ENCODE peak calls at places on chromosomes 7 and 10, in six cellular contexts. N, W, Z, J, T and U are unnamed samples.

GRCh38 chr10:128865398-128865797 is 601.6 kb upstream of the MGMT start:
- DNase-seq in N (no peak), W (no peak), Z (no peak), J (no peak), T (no peak), U (no peak)

GRCh38 chr7:229184-229964 is 37.0 kb downstream of the FAM20C start:
- DNase-seq in W (no peak), T (no peak), J (peak), Z (no peak), N (no peak), U (no peak)

GRCh38 chr10:115539142-115539762 is 446.1 kb downstream of the ATRNL1 start:
- DNase-seq in W (no peak), J (no peak), Z (no peak), N (no peak), T (no peak), U (no peak)

GRCh38 chr10:71451754-71452153 is 55.0 kb downstream of the CDH23 start:
- DNase-seq in N (no peak), T (no peak), J (no peak), Z (no peak), W (no peak), U (no peak)

GRCh38 chr7:39616138-39616537 is 7.2 kb upstream of the RALA start:
- DNase-seq in N (no peak), W (no peak), Z (no peak), T (no peak), J (no peak), U (no peak)

GRCh38 chr10:115969591-115969990 is 303.4 kb downstream of the GFRA1 start:
- DNase-seq in Z (no peak), J (no peak), T (no peak), W (no peak), N (no peak), U (no peak)

GRCh38 chr10:94439275-94439861 is 37.0 kb downstream of the TBC1D12 start:
- DNase-seq in W (no peak), J (no peak), Z (no peak), T (no peak), N (no peak), U (no peak)

GRCh38 chr7:81725496-81726117 is 44.2 kb downstream of the HGF start:
- DNase-seq in T (no peak), Z (no peak), W (peak), N (no peak), J (peak), U (no peak)

GRCh38 chr10:4234661-4235060 is 449.7 kb upstream of the KLF6 start:
- DNase-seq in J (no peak), Z (no peak), T (no peak), N (no peak), W (no peak), U (no peak)

GRCh38 chr7:42858570-42858969 is 53.3 kb downstream of the C7orf25 start:
- DNase-seq in T (no peak), Z (no peak), J (no peak), N (no peak), W (no peak), U (no peak)

GRCh38 chr7:81719865-81720264 is 50.0 kb downstream of the HGF start:
- DNase-seq in Z (no peak), W (no peak), T (no peak), N (no peak), J (no peak), U (no peak)

GRCh38 chr7:90312745-90313144 is 8.4 kb downstream of the FAM237B start:
- DNase-seq in N (no peak), W (no peak), T (no peak), J (no peak), Z (no peak), U (no peak)

GRCh38 chr10:89466599-89467035 is 52.2 kb downstream of the IFIT5 start:
- DNase-seq in Z (no peak), J (no peak), N (no peak), T (no peak), W (no peak), U (no peak)

GRCh38 chr7:6444516-6445269 is 3.1 kb downstream of the DAGLB start:
- DNase-seq in W (no peak), J (no peak), N (no peak), Z (no peak), T (no peak), U (no peak)